ENCODE peak calls at places on chromosomes 2 and 18, in seven cellular contexts. M, S, B, J, F, X and V are unnamed samples. For H3K36me3, the result is how much of the 10 kb centered on the place peaks cover.

GRCh38 chr2:171923206-171923605 is 945 bp downstream of the HAT1 start:
- DNase-seq in M (peak), S (peak), B (no peak), J (peak), F (no peak), X (no peak), V (no peak)

GRCh38 chr2:66170681-66171234 is 264.2 kb upstream of the MEIS1 start:
- DNase-seq in M (no peak), S (no peak), B (no peak), J (no peak), F (no peak), X (no peak), V (no peak)

GRCh38 chr2:197086500-197086899 is 160.0 kb upstream of the PGAP1 start:
- DNase-seq in M (no peak), S (no peak), B (no peak), J (peak), F (no peak), X (no peak), V (no peak)

GRCh38 chr2:216339456-216340279 is 32.6 kb downstream of the MARCHF4 start:
- DNase-seq in M (peak), S (peak), B (no peak), J (peak), F (no peak), X (peak), V (peak)

GRCh38 chr2:60413819-60414178 is 139.7 kb downstream of the BCL11A start:
- DNase-seq in M (no peak), S (no peak), B (no peak), J (no peak), F (no peak), X (no peak), V (no peak)

GRCh38 chr2:75896779-75897366 is 186.2 kb upstream of the GCFC2 start:
- DNase-seq in M (no peak), S (peak), B (no peak), J (peak), F (no peak), X (peak), V (peak)

GRCh38 chr2:108570416-108570815 is 36.1 kb downstream of the LIMS1 start:
- DNase-seq in M (peak), S (no peak), B (no peak), J (no peak), F (no peak), X (no peak), V (no peak)

GRCh38 chr2:231161252-231162035 is 36.6 kb upstream of the HTR2B start:
- DNase-seq in M (no peak), S (no peak), B (no peak), J (no peak), F (no peak), X (no peak), V (no peak)

GRCh38 chr2:225037374-225038075 is 4.7 kb downstream of the DOCK10 start:
- DNase-seq in M (no peak), S (no peak), B (no peak), J (no peak), F (no peak), X (no peak), V (no peak)

GRCh38 chr2:84840306-84840705 is 40.6 kb downstream of the TRABD2A start:
- DNase-seq in M (peak), S (no peak), B (no peak), J (no peak), F (no peak), X (no peak), V (no peak)

GRCh38 chr2:179478771-179479170 is 214.1 kb upstream of the SESTD1 start:
- DNase-seq in M (no peak), S (no peak), B (no peak), J (no peak), F (no peak), X (no peak), V (no peak)

GRCh38 chr2:31238126-31238905 is 4.4 kb downstream of the EHD3 start:
- DNase-seq in M (no peak), S (no peak), B (no peak), J (no peak), F (peak), X (no peak), V (no peak)

GRCh38 chr2:109545828-109546713 is 67.7 kb downstream of the SEPTIN10 start:
- DNase-seq in M (peak), S (peak), B (no peak), J (peak), F (no peak), X (peak), V (peak)

GRCh38 chr2:8089596-8089995 is 592.3 kb upstream of the ID2 start:
- DNase-seq in M (peak), S (no peak), B (no peak), J (no peak), F (no peak), X (no peak), V (no peak)

GRCh38 chr18:8505036-8505435 is 104.2 kb upstream of the RAB12 start:
- DNase-seq in M (no peak), S (no peak), B (no peak), J (no peak), F (no peak), X (no peak), V (no peak)

GRCh38 chr18:74597662-74598349 is at the start of gene ZNF407:
- DNase-seq in M (peak), S (peak), B (peak), J (peak), F (peak), X (peak), V (peak)

GRCh38 chr2:25251461-25252273 is 83.3 kb upstream of the POMC start:
- DNase-seq in M (peak), S (peak), B (peak), J (peak), F (peak), X (no peak), V (peak)

GRCh38 chr18:31100598-31101147 is 1.5 kb downstream of the DSC2 start:
- DNase-seq in M (no peak), S (peak), B (peak), J (no peak), F (no peak), X (peak), V (peak)

GRCh38 chr2:233130024-233130423 is 69.9 kb downstream of the INPP5D start:
- DNase-seq in M (no peak), S (no peak), B (no peak), J (no peak), F (no peak), X (no peak), V (no peak)

GRCh38 chr2:233133239-233133638 is 73.1 kb downstream of the INPP5D start:
- DNase-seq in M (no peak), S (no peak), B (no peak), J (no peak), F (no peak), X (no peak), V (no peak)

GRCh38 chr2:233131991-233132390 is 71.8 kb downstream of the INPP5D start:
- DNase-seq in M (peak), S (no peak), B (no peak), J (no peak), F (no peak), X (no peak), V (no peak)

GRCh38 chr2:233129351-233129978 is 69.3 kb downstream of the INPP5D start:
- DNase-seq in M (no peak), S (no peak), B (no peak), J (peak), F (no peak), X (peak), V (peak)

DNA sequence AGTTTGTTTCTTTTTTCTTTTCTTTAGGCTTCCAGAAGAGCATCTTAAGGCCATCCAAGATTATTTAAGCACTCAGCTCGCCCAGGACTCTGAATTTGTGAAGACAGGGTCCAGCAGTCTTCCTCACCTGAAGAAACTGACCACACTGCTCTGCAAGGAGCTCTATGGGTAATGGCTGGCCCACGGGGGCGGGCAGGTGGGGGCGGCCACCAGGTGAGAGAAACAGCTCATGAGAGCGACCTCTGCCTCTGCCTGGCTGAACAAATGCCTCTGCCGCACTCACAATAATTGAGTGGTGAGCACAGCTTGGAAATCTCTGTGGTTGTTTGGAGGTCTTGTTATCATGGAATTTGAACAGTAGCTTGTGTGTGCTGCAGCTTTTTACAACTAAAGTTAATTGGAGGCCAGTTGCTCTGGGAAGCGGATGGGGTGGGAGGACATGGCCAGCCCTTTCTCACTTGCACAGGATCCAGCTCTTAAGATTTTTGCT is 70.4 kb downstream of the INPP5D start:
- DNase-seq in M (no peak), S (no peak), B (no peak), J (no peak), F (no peak), X (no peak), V (no peak)
- H3K36me3 ChIP-seq in M (under half), S (under half), B (half or more), J (under half), F (under half), X (under half), V (under half)

DNA sequence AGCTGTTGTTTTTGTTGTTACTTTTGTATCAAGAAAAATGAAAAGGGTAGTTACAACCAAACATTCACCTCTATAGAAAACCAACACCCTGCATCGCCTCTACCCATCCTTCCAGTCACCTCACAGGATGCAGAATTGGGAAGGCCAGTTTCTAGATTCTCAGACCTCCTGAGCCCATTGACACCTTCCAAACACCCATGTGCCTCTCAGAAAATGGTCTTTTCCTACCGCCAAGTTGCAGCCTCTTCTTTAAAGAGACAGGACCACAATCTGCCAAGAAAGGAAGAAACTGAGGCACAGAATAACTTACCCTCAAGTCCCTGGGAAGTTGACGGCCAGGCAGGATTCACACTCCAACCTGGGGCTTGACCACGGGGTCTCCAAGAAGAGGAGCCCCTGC is 101.4 kb downstream of the TNS1 start:
- DNase-seq in M (no peak), S (no peak), B (no peak), J (no peak), F (no peak), X (no peak), V (no peak)
- H3K36me3 ChIP-seq in M (under half), S (under half), B (under half), J (under half), F (half or more), X (under half), V (under half)

GRCh38 chr2:240433973-240434727 is 1.3 kb upstream of the GPC1 start:
- DNase-seq in M (peak), S (no peak), B (no peak), J (peak), F (peak), X (no peak), V (no peak)
- H3K36me3 ChIP-seq in M (under half), S (under half), B (under half), J (under half), F (under half), X (under half), V (under half)

GRCh38 chr18:23542471-23542870 is 39.2 kb downstream of the RMC1 start:
- DNase-seq in M (peak), S (no peak), B (no peak), J (no peak), F (no peak), X (no peak), V (no peak)
- H3K36me3 ChIP-seq in M (under half), S (under half), B (half or more), J (half or more), F (half or more), X (under half), V (under half)

DNA sequence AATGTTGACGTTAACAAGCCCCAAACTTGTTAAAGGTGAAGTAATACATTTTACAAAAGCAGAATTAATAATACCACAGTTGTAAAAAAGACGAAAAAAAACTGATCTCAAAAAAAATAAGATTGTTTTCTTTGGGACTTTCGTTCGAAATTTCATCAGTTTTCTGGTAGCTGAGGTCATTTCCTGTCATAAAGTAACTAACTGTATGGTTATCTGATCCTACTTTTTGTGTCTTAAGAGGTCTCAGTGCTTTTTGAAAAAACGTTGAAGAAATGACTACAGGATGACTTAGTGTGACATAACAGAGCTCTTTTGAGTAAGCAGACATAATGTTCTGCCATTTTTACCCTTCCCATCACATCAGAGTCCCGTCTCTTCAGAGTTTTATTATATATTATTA is 79.3 kb downstream of the BIRC6 start:
- DNase-seq in M (no peak), S (no peak), B (no peak), J (peak), F (no peak), X (no peak), V (no peak)
- H3K36me3 ChIP-seq in M (under half), S (under half), B (half or more), J (under half), F (under half), X (under half), V (under half)